ENCODE peak calls at places on chromosomes 11 and 22, in seven cellular contexts. U is cardiac fibroblast, K is heart right ventricle, S is colonic mucosa, R is endodermal cell, O is A549, N is AG09319. B is an unnamed sample.

GRCh38 chr22:33864723-33865130 is 55.5 kb downstream of the LARGE1 start:
- DNase-seq in U (peak; percentile 39), K (peak; percentile 27), S (no peak), R (no peak), O (no peak), N (no peak), B (no peak)

GRCh38 chr22:22408269-22408668 is 100.3 kb downstream of the ZNF280B start:
- DNase-seq in U (no peak), K (no peak), S (no peak), R (no peak), O (no peak), N (no peak), B (no peak)

GRCh38 chr22:38572065-38572464 is 2.1 kb upstream of the DMC1 start:
- DNase-seq in U (peak; percentile 73), K (no peak), S (peak; percentile 36), R (peak; percentile 65), O (peak; percentile 44), N (peak; percentile 19), B (no peak)

GRCh38 chr11:119832536-119832935 is 103.5 kb upstream of the NECTIN1 start:
- DNase-seq in U (peak; percentile 13), K (peak; percentile 28), S (peak; percentile 82), R (no peak), O (no peak), N (peak; percentile 3), B (no peak)

GRCh38 chr11:19868281-19868821 is 155.7 kb downstream of the NAV2 start:
- DNase-seq in U (peak; percentile 97), K (no peak), S (no peak), R (peak; percentile 64), O (no peak), N (peak; percentile 49), B (no peak)

GRCh38 chr11:125416993-125417935 is 78.8 kb downstream of the FEZ1 start:
- DNase-seq in U (no peak), K (no peak), S (no peak), R (no peak), O (no peak), N (no peak), B (no peak)

GRCh38 chr11:132944557-132944920 is 587.8 kb downstream of the OPCML start:
- DNase-seq in U (no peak), K (no peak), S (no peak), R (peak; percentile 62), O (no peak), N (no peak), B (no peak)

GRCh38 chr22:21032037-21032842 is at the start of gene SLC7A4:
- DNase-seq in U (no peak), K (no peak), S (no peak), R (peak; percentile 73), O (no peak), N (no peak), B (no peak)

GRCh38 chr11:115238802-115239201 is 265.4 kb downstream of the CADM1 start:
- DNase-seq in U (no peak), K (no peak), S (no peak), R (no peak), O (no peak), N (no peak), B (no peak)
- TF ChIP-seq CTCF in U (no peak), K (no peak), S (no peak), R (peak; percentile 73), O (no peak), N (no peak), B (no peak)

DNA sequence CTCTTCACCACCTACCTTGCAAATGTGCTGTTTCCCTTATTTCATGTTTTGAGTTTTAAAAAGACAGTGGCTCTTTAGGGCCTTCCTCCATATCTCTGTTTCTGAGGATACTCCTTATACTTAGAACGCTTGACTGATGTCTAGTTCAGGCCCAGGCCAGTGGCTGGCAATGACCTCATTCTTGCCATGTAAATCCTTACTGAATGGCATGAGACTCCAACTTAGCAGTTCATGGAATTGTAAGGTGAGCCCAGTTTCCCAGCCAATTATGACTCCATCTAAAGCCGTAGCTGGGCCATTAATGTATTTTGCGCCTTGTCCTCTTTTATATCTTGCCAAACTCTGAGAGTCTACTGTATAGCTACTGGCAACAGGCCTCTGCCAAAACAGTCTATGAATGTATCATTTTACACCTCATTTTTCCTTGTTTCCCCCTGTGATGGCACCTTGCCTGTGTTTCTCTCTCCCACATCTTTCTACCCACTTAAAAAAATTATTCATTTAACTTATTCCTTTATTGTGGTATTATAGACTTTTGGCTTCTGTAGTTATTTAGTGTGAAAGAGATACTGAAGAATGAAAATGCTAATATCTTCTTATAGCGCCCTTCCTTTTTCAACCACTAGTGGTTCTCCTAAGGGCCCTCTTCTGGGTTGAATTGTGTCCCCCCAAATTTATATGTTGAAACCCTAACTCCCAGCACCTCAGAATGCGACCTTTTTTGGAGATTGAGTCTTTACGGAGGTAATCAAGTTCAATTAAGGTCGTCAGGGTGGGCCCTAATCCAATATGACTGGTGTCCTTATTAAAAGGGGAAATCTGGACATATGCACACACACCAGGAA is 67.4 kb downstream of the ZNRF3 start:
- DNase-seq in U (no peak), K (no peak), S (no peak), R (no peak), O (no peak), N (no peak), B (no peak)
- TF ChIP-seq CTCF in U (no peak), K (no peak), S (no peak), R (peak; percentile 48), O (no peak), N (no peak), B (no peak)

DNA sequence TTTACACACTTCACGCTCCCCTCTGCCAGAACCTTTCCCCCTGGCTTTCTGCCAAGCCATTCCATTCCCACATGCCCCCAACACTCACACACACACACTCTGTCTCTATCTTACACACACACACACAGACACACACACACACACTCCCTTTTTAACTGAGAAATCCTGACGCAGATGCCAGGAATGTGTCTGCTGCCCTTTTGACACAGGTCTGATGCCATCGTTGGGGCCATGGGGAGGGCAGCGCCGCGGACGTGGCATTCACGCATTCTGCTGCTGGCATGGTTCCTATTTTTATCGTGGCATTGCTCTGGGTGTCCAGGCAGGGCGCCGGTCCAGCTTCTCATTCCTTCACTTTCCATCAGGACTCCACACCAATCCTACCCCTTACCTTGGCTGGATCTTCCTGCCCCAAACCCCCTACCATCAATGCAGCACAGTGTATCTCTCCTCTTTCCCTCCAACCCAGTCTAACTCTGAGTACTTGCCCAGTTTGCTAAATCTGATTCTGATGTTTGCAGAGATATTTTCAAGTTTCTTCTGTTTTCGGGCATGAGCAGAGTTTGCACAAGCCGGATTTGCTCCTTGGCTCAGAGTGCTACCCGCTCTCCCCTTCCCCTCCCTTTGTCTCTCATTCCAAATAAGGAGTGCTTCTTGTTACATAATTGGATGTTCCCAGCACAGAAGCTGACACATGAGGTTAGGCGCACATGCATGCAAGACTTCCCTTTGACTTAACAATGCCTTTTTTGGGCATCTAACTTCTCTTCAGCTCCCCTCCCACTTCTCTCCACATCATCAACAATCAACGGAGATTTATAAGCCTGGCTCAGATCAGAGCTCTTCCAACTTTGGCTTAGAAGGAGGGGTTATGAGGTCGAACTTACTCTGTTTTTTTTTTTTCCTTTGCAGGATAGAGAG is 18.8 kb downstream of the SNX19 start:
- DNase-seq in U (peak; percentile 97), K (peak; percentile 73), S (peak; percentile 31), R (no peak), O (peak; percentile 81), N (peak; percentile 93), B (no peak)
- TF ChIP-seq CTCF in U (no peak), K (no peak), S (no peak), R (no peak), O (no peak), N (no peak), B (no peak)

GRCh38 chr11:65710424-65710823 is 1.6 kb upstream of the KAT5 start:
- DNase-seq in U (no peak), K (no peak), S (no peak), R (no peak), O (no peak), N (no peak), B (no peak)
- TF ChIP-seq CTCF in U (no peak), K (no peak), S (no peak), R (no peak), O (no peak), N (no peak), B (no peak)

GRCh38 chr11:78419327-78419726 is 1.7 kb upstream of the GAB2 start:
- DNase-seq in U (peak; percentile 99), K (peak; percentile 22), S (peak; percentile 42), R (no peak), O (peak; percentile 71), N (peak; percentile 89), B (no peak)

GRCh38 chr11:78418584-78419211 is 1.1 kb upstream of the GAB2 start:
- DNase-seq in U (no peak), K (no peak), S (no peak), R (no peak), O (no peak), N (no peak), B (no peak)

GRCh38 chr11:78417175-78417887 is at the start of gene GAB2:
- DNase-seq in U (no peak), K (no peak), S (peak; percentile 61), R (peak; percentile 86), O (no peak), N (no peak), B (no peak)

GRCh38 chr11:78416285-78417174 is 1.1 kb downstream of the GAB2 start:
- DNase-seq in U (peak; percentile 90), K (peak; percentile 87), S (peak; percentile 90), R (peak; percentile 93), O (peak; percentile 88), N (peak; percentile 64), B (peak; percentile 71)

GRCh38 chr11:78417888-78418583 is 416 bp upstream of the GAB2 start:
- DNase-seq in U (peak; percentile 87), K (peak; percentile 87), S (peak; percentile 79), R (peak; percentile 92), O (peak; percentile 73), N (no peak), B (peak; percentile 85)
- TF ChIP-seq CTCF in U (no peak), K (peak; percentile 17), S (no peak), R (peak; percentile 47), O (no peak), N (no peak), B (no peak)